ENCODE peak calls at places on chromosomes 2 and 18, in six cellular contexts. S, L, B, C, W and J are unnamed samples.

GRCh38 chr18:33159151-33159550 is 281.4 kb downstream of the CCDC178 start:
- DNase-seq in S (no peak), L (no peak), B (no peak), C (no peak), W (no peak), J (no peak)

GRCh38 chr2:170930132-170931109 is 1.4 kb downstream of the GORASP2 start:
- DNase-seq in S (no peak), L (no peak), B (peak; percentile 38), C (peak; percentile 50), W (peak; percentile 25), J (peak; percentile 71)

GRCh38 chr18:57801379-57802165 is 1.5 kb downstream of the ATP8B1 start:
- DNase-seq in S (peak; percentile 53), L (no peak), B (no peak), C (peak; percentile 28), W (no peak), J (no peak)

GRCh38 chr2:143815082-143815481 is 685.9 kb downstream of the ARHGAP15 start:
- DNase-seq in S (no peak), L (no peak), B (no peak), C (no peak), W (no peak), J (no peak)

GRCh38 chr2:241982711-241983570 is 113.4 kb downstream of the RTP5 start:
- DNase-seq in S (no peak), L (peak; percentile 35), B (no peak), C (no peak), W (no peak), J (no peak)

GRCh38 chr2:33437815-33438214 is 38.6 kb upstream of the RASGRP3 start:
- DNase-seq in S (no peak), L (no peak), B (no peak), C (no peak), W (no peak), J (no peak)

GRCh38 chr2:27085670-27086089 is 892 bp upstream of the KHK start:
- DNase-seq in S (peak; percentile 54), L (peak; percentile 81), B (peak; percentile 68), C (peak; percentile 63), W (peak; percentile 41), J (no peak)

GRCh38 chr2:44937688-44938240 is 3.7 kb upstream of the SIX3 start:
- DNase-seq in S (no peak), L (no peak), B (peak; percentile 46), C (no peak), W (no peak), J (no peak)

GRCh38 chr2:159208449-159208848 is 78.1 kb downstream of the WDSUB1 start:
- DNase-seq in S (no peak), L (peak; percentile 12), B (no peak), C (peak; percentile 32), W (no peak), J (no peak)

GRCh38 chr2:215269397-215270117 is 42.3 kb upstream of the ATIC start:
- DNase-seq in S (peak; percentile 69), L (no peak), B (peak; percentile 71), C (peak; percentile 91), W (peak; percentile 45), J (peak; percentile 19)

GRCh38 chr2:23009545-23010149 is 375.3 kb upstream of the KLHL29 start:
- DNase-seq in S (no peak), L (no peak), B (peak; percentile 36), C (peak; percentile 54), W (no peak), J (peak; percentile 8)

GRCh38 chr2:65032016-65032975 is 23.9 kb upstream of the CEP68 start:
- DNase-seq in S (no peak), L (no peak), B (no peak), C (no peak), W (no peak), J (no peak)